ENCODE peak calls at places on chromosomes 12 and 14, in six cellular contexts. Z is heart left ventricle, A is AG04450, U is right lobe of liver, J is mucosa of descending colon, P is tibial artery. K is an unnamed sample.
A peak's percentile ranks its signal among the peaks of the same experiment; 100 is the strongest.

GRCh38 chr14:102418169-102418852 is 55.6 kb downstream of the TECPR2 start:
- DNase-seq in Z (no peak), A (no peak), U (no peak), J (no peak), P (no peak), K (no peak)

GRCh38 chr14:49865431-49865859 is 12.9 kb upstream of the NEMF start:
- DNase-seq in Z (peak; percentile 74), A (no peak), U (peak; percentile 79), J (peak; percentile 85), P (peak; percentile 84), K (peak; percentile 95)

GRCh38 chr12:52585951-52586350 is 12.3 kb upstream of the KRT74 start:
- DNase-seq in Z (no peak), A (no peak), U (peak; percentile 28), J (no peak), P (peak; percentile 11), K (no peak)

GRCh38 chr12:119178544-119179334 is at the start of gene HSPB8:
- DNase-seq in Z (peak; percentile 96), A (peak; percentile 88), U (peak; percentile 62), J (peak; percentile 82), P (peak; percentile 99), K (peak; percentile 62)

GRCh38 chr14:104202259-104203070 is 64.1 kb downstream of the KIF26A start:
- DNase-seq in Z (no peak), A (no peak), U (no peak), J (no peak), P (no peak), K (no peak)

GRCh38 chr12:104462931-104463339 is 6.2 kb downstream of the CHST11 start:
- DNase-seq in Z (no peak), A (no peak), U (no peak), J (no peak), P (no peak), K (no peak)

GRCh38 chr12:73678335-73678734 is 859.3 kb upstream of the ATXN7L3B start:
- DNase-seq in Z (no peak), A (no peak), U (no peak), J (no peak), P (no peak), K (no peak)

GRCh38 chr12:13980548-13981295 is 680 bp downstream of the GRIN2B start:
- DNase-seq in Z (no peak), A (no peak), U (no peak), J (peak; percentile 50), P (no peak), K (no peak)

GRCh38 chr12:11981174-11981733 is 89.5 kb upstream of the BCL2L14 start:
- DNase-seq in Z (no peak), A (no peak), U (no peak), J (no peak), P (no peak), K (no peak)

GRCh38 chr12:118402251-118402650 is 25.9 kb downstream of the SUDS3 start:
- DNase-seq in Z (no peak), A (peak; percentile 60), U (no peak), J (no peak), P (no peak), K (no peak)

GRCh38 chr12:33431648-33432047 is 8.0 kb downstream of the SYT10 start:
- DNase-seq in Z (no peak), A (no peak), U (no peak), J (no peak), P (no peak), K (no peak)

GRCh38 chr14:24274101-24274543 is 2.7 kb upstream of the RABGGTA start:
- DNase-seq in Z (no peak), A (no peak), U (no peak), J (no peak), P (no peak), K (peak; percentile 41)

GRCh38 chr12:98646165-98646764 is 1.2 kb downstream of the APAF1 start:
- DNase-seq in Z (no peak), A (no peak), U (no peak), J (no peak), P (no peak), K (no peak)

GRCh38 chr14:20490563-20490962 is 14.8 kb upstream of the RNASE10 start:
- DNase-seq in Z (no peak), A (no peak), U (no peak), J (no peak), P (no peak), K (no peak)

GRCh38 chr12:71810905-71811304 is 28.7 kb upstream of the TBC1D15 start:
- DNase-seq in Z (no peak), A (no peak), U (no peak), J (no peak), P (no peak), K (no peak)

GRCh38 chr12:127165567-127166392 is 1101.2 kb upstream of the TMEM132C start:
- DNase-seq in Z (peak; percentile 91), A (peak; percentile 33), U (peak; percentile 92), J (peak; percentile 91), P (peak; percentile 77), K (peak; percentile 85)

GRCh38 chr14:24311837-24312615 is 724 bp downstream of the LTB4R start:
- DNase-seq in Z (no peak), A (no peak), U (no peak), J (no peak), P (no peak), K (no peak)

GRCh38 chr12:116597886-116598285 is 38.7 kb downstream of the MAP1LC3B2 start:
- DNase-seq in Z (no peak), A (no peak), U (no peak), J (no peak), P (no peak), K (no peak)

GRCh38 chr12:116601524-116601923 is 42.3 kb downstream of the MAP1LC3B2 start:
- DNase-seq in Z (no peak), A (no peak), U (no peak), J (no peak), P (no peak), K (no peak)

GRCh38 chr12:116600959-116601358 is 41.8 kb downstream of the MAP1LC3B2 start:
- DNase-seq in Z (no peak), A (no peak), U (no peak), J (no peak), P (no peak), K (no peak)

GRCh38 chr12:116599285-116600122 is 40.3 kb downstream of the MAP1LC3B2 start:
- DNase-seq in Z (peak; percentile 87), A (peak; percentile 20), U (peak; percentile 79), J (peak; percentile 83), P (peak; percentile 90), K (peak; percentile 82)

GRCh38 chr12:116598341-116599284 is 39.4 kb downstream of the MAP1LC3B2 start:
- DNase-seq in Z (no peak), A (no peak), U (no peak), J (no peak), P (no peak), K (no peak)
- H3K4me3 ChIP-seq in Z (peak overlapping the region; percentile 35), A (no peak overlapping the region), U (no peak overlapping the region), J (no peak overlapping the region), P (peak overlapping the region; percentile 33), K (no peak overlapping the region)

GRCh38 chr12:59375633-59376032 is 220.2 kb upstream of the SLC16A7 start:
- DNase-seq in Z (no peak), A (no peak), U (no peak), J (no peak), P (no peak), K (no peak)

GRCh38 chr12:59374783-59375182 is 221.0 kb upstream of the SLC16A7 start:
- DNase-seq in Z (no peak), A (no peak), U (no peak), J (no peak), P (no peak), K (no peak)

GRCh38 chr12:59370933-59371332 is 224.9 kb upstream of the SLC16A7 start:
- DNase-seq in Z (no peak), A (no peak), U (no peak), J (no peak), P (no peak), K (no peak)

DNA sequence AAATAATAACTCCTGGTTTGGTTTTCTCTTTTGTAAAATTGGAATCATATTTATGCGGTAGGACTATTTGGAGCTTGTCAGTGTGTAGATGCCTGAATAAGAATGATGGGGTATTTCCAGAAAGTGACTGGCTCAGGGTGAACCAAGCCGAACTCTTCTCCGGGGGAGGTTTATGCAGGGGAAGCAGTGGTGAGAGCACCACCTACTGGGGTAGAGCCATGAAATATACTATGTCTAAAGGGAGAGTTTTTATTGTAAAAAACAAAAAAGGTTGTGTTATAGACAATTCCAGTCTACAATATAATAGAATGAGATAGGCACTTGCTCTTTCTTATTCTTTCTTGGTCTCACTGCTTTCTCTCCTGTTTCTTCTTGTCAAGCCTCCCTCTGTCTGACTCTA is 222.9 kb upstream of the SLC16A7 start:
- DNase-seq in Z (no peak), A (peak; percentile 1), U (no peak), J (no peak), P (no peak), K (no peak)
- TF ChIP-seq CTCF in Z (peak; percentile 4), A (peak; percentile 58), U (no peak), J (no peak), P (no peak), K (no peak)

GRCh38 chr14:68857671-68858070 is 64.8 kb upstream of the ZFP36L1 start:
- DNase-seq in Z (no peak), A (no peak), U (no peak), J (no peak), P (no peak), K (no peak)
- H3K4me3 ChIP-seq in Z (no peak overlapping the region), A (no peak overlapping the region), U (no peak overlapping the region), J (no peak overlapping the region), P (no peak overlapping the region), K (no peak overlapping the region)

DNA sequence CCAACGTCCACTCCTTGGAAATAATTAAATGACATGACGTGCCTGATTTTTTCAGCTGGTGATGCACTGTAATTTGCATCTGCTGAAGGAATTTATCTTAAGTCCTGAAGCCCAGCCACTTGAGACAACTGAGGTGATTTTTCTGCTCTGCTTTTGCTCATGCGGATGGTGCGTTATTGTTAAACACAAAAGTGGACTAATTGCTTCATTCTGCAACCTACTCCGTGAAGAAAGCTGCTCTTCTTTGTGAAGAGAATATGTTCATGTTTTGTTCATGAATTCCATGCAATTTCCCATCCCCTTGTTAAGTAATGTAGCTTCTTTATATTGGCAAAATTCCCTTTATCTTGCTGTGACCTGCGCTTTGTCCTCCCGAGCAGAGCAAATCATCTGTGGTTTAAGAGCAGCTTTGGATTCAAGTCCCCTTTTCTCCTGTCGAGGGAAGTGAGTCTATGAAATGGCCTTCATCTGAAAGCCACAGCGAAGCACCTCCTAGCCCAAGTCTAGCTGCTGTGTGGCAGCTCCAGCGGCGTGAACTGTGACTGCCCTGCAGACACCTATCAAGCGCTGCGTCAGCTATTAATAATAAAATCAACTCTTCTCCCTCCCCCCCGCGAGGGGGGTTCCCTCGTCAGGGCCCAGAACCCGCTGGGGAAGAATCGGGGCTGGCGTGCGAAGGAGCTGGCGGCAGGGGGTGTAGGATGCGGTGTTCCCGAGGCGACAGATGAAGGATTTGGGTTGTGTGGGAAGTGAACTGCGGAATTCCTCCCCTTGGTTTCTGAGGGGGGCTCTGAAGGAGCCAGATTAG is 867 bp upstream of the ATP2A2 start:
- DNase-seq in Z (peak; percentile 88), A (no peak), U (peak; percentile 60), J (peak; percentile 73), P (peak; percentile 76), K (no peak)
- TF ChIP-seq CTCF in Z (peak; percentile 12), A (no peak), U (no peak), J (no peak), P (no peak), K (no peak)